ENCODE peak calls at places on chromosomes 11 and 22, in five cellular contexts. J is MV-4-11, M is amniotic epithelial cell, T is HCT116, O is ovary. L is an unnamed sample.

GRCh38 chr22:37880668-37881440 is 25.2 kb upstream of the MICALL1 start:
- DNase-seq in T (no peak), O (no peak), J (no peak), M (peak), L (no peak)

GRCh38 chr11:2449548-2450320 is 4.9 kb downstream of the KCNQ1 start:
- DNase-seq in O (no peak), M (peak), J (no peak), T (no peak), L (no peak)

GRCh38 chr11:64865286-64866172 is 12.9 kb downstream of the EHD1 start:
- DNase-seq in O (no peak), T (no peak), J (peak), M (peak), L (no peak)

GRCh38 chr11:129894281-129895125 is 875 bp downstream of the NFRKB start:
- DNase-seq in O (no peak), J (no peak), T (no peak), M (peak), L (peak)

GRCh38 chr11:125886997-125887372 is 483 bp upstream of the HYLS1 start:
- DNase-seq in T (no peak), J (peak), O (peak), M (peak), L (no peak)

GRCh38 chr11:117620659-117621058 is 176.4 kb downstream of the DSCAML1 start:
- DNase-seq in J (no peak), M (no peak), O (no peak), T (no peak), L (no peak)

GRCh38 chr22:49724030-49724892 is 103.4 kb downstream of the BRD1 start:
- DNase-seq in O (no peak), M (no peak), T (no peak), J (no peak), L (no peak)

GRCh38 chr22:30500628-30501027 is 4.9 kb downstream of the SEC14L4 start:
- DNase-seq in T (no peak), M (no peak), O (no peak), J (no peak), L (no peak)

GRCh38 chr11:130003717-130004001 is 1.0 kb upstream of the PRDM10 start:
- DNase-seq in M (no peak), T (no peak), O (no peak), J (no peak), L (no peak)

GRCh38 chr22:22164541-22165272 is 79.9 kb upstream of the VPREB1 start:
- DNase-seq in T (no peak), J (no peak), O (no peak), M (no peak), L (no peak)

GRCh38 chr11:62108971-62109391 is 14.8 kb upstream of the INCENP start:
- DNase-seq in M (no peak), T (no peak), J (peak), O (no peak), L (no peak)

GRCh38 chr11:65558002-65558784 is at the start of gene LTBP3:
- DNase-seq in T (no peak), M (peak), J (peak), O (peak), L (peak)

GRCh38 chr11:36774603-36775002 is 176.6 kb upstream of the RAG2 start:
- DNase-seq in T (no peak), O (no peak), M (peak), J (no peak), L (no peak)

GRCh38 chr22:40289991-40290459 is 56.3 kb upstream of the ADSL start:
- DNase-seq in J (peak), T (no peak), O (no peak), M (no peak), L (no peak)

GRCh38 chr11:130945945-130946344 is 29.7 kb upstream of the SNX19 start:
- DNase-seq in J (no peak), O (no peak), T (no peak), M (peak), L (no peak)

GRCh38 chr11:76466666-76467065 is 21.8 kb downstream of the EMSY start:
- DNase-seq in O (no peak), J (no peak), M (no peak), T (no peak), L (no peak)

GRCh38 chr11:76735218-76735480 is 48.0 kb upstream of the TSKU start:
- DNase-seq in O (no peak), J (no peak), M (no peak), T (no peak), L (no peak)

GRCh38 chr11:103585401-103585800 is 451.0 kb upstream of the DDI1 start:
- DNase-seq in M (no peak), O (no peak), T (no peak), J (no peak), L (no peak)

GRCh38 chr22:48488611-48489456 is 1338.8 kb downstream of the BRD1 start:
- DNase-seq in O (no peak), J (no peak), T (no peak), M (no peak), L (no peak)

GRCh38 chr11:67282155-67282875 is 6.8 kb upstream of the ANKRD13D start:
- DNase-seq in T (no peak), J (no peak), M (no peak), O (peak), L (no peak)

GRCh38 chr11:134406264-134407185 is 5.5 kb downstream of the B3GAT1 start:
- DNase-seq in M (peak), O (no peak), T (no peak), J (no peak), L (no peak)

GRCh38 chr11:63508009-63508408 is 2.1 kb downstream of the LGALS12 start:
- DNase-seq in M (peak), O (no peak), J (peak), T (peak), L (peak)

GRCh38 chr11:94553938-94554337 is 10.2 kb downstream of the FUT4 start:
- DNase-seq in O (no peak), T (no peak), M (peak), J (peak), L (peak)

GRCh38 chr11:9688716-9689511 is 25.0 kb downstream of the SWAP70 start:
- DNase-seq in T (no peak), J (peak), M (peak), O (no peak), L (no peak)

GRCh38 chr11:30254307-30255298 is 23.8 kb downstream of the FSHB start:
- DNase-seq in T (no peak), O (no peak), J (no peak), M (peak), L (no peak)

GRCh38 chr22:42639541-42640241 is 710 bp downstream of the ATP5MGL start:
- DNase-seq in O (no peak), J (no peak), T (no peak), M (peak), L (no peak)

GRCh38 chr11:64489831-64490441 is 101.1 kb upstream of the SLC22A12 start:
- DNase-seq in T (peak), M (peak), J (peak), O (peak), L (peak)

GRCh38 chr11:72239296-72239848 is 4.6 kb downstream of the PHOX2A start:
- DNase-seq in T (no peak), J (no peak), M (peak), O (no peak), L (peak)

GRCh38 chr11:13283636-13284035 is 6.0 kb downstream of the BMAL1 start:
- DNase-seq in O (no peak), M (no peak), J (no peak), T (no peak), L (no peak)

GRCh38 chr11:77071671-77072605 is 5.2 kb downstream of the CAPN5 start:
- DNase-seq in J (peak), M (peak), T (no peak), O (peak), L (no peak)

GRCh38 chr11:87038235-87038960 is 664 bp downstream of the TMEM135 start:
- DNase-seq in T (no peak), M (peak), J (no peak), O (no peak), L (no peak)

GRCh38 chr22:39306456-39307361 is 12.7 kb downstream of the RPL3 start:
- DNase-seq in O (no peak), M (no peak), T (no peak), J (peak), L (no peak)

GRCh38 chr22:30079952-30080533 is at the start of gene HORMAD2:
- DNase-seq in T (no peak), M (peak), J (no peak), O (no peak), L (no peak)